ENCODE peak calls at places on chromosomes 12 and 14, in nine cellular contexts. One of them, this sample, is unnamed.

GRCh38 chr12:90076851-90077319 is 368.2 kb upstream of the ATP2B1 start:
- DNase-seq in mesothelial cell of epicardium: no peak
- DNase-seq in endothelial cell: no peak
- DNase-seq in small intestine: no peak
- DNase-seq in A673: no peak
- DNase-seq in ELF-1: no peak
- DNase-seq in MCF 10A: no peak
- DNase-seq in SW480: no peak
- DNase-seq in GM06990: no peak
- DNase-seq in this sample: peak

GRCh38 chr12:51056242-51056641 is 8.1 kb downstream of the LETMD1 start:
- DNase-seq in mesothelial cell of epicardium: no peak
- DNase-seq in endothelial cell: no peak
- DNase-seq in small intestine: no peak
- DNase-seq in A673: no peak
- DNase-seq in ELF-1: no peak
- DNase-seq in MCF 10A: peak
- DNase-seq in SW480: no peak
- DNase-seq in GM06990: no peak
- DNase-seq in this sample: no peak

GRCh38 chr14:60250318-60251035 is 1.5 kb downstream of the PPM1A start:
- DNase-seq in mesothelial cell of epicardium: no peak
- DNase-seq in endothelial cell: peak
- DNase-seq in small intestine: peak
- DNase-seq in A673: peak
- DNase-seq in ELF-1: peak
- DNase-seq in MCF 10A: peak
- DNase-seq in SW480: peak
- DNase-seq in GM06990: no peak
- DNase-seq in this sample: no peak

GRCh38 chr12:95218164-95218851 is 701 bp downstream of the VEZT start:
- DNase-seq in mesothelial cell of epicardium: no peak
- DNase-seq in endothelial cell: no peak
- DNase-seq in small intestine: no peak
- DNase-seq in A673: peak
- DNase-seq in ELF-1: no peak
- DNase-seq in MCF 10A: no peak
- DNase-seq in SW480: peak
- DNase-seq in GM06990: peak
- DNase-seq in this sample: peak

GRCh38 chr14:89428163-89428523 is 11.1 kb upstream of the FOXN3 start:
- DNase-seq in mesothelial cell of epicardium: no peak
- DNase-seq in endothelial cell: no peak
- DNase-seq in small intestine: no peak
- DNase-seq in A673: no peak
- DNase-seq in ELF-1: no peak
- DNase-seq in MCF 10A: no peak
- DNase-seq in SW480: no peak
- DNase-seq in GM06990: no peak
- DNase-seq in this sample: no peak

GRCh38 chr14:55539975-55540374 is 40.0 kb upstream of the KTN1 start:
- DNase-seq in mesothelial cell of epicardium: no peak
- DNase-seq in endothelial cell: no peak
- DNase-seq in small intestine: no peak
- DNase-seq in A673: no peak
- DNase-seq in ELF-1: no peak
- DNase-seq in MCF 10A: no peak
- DNase-seq in SW480: no peak
- DNase-seq in GM06990: no peak
- DNase-seq in this sample: no peak

GRCh38 chr12:76763746-76764675 is at the start of gene ZDHHC17:
- DNase-seq in mesothelial cell of epicardium: peak
- DNase-seq in endothelial cell: peak
- DNase-seq in small intestine: peak
- DNase-seq in A673: peak
- DNase-seq in ELF-1: peak
- DNase-seq in MCF 10A: peak
- DNase-seq in SW480: peak
- DNase-seq in GM06990: peak
- DNase-seq in this sample: peak

GRCh38 chr12:9064815-9065606 is 50.7 kb downstream of the A2M start:
- DNase-seq in mesothelial cell of epicardium: peak
- DNase-seq in endothelial cell: peak
- DNase-seq in small intestine: peak
- DNase-seq in A673: no peak
- DNase-seq in ELF-1: peak
- DNase-seq in MCF 10A: peak
- DNase-seq in SW480: peak
- DNase-seq in GM06990: no peak
- DNase-seq in this sample: no peak

GRCh38 chr14:33432407-33433023 is 493.8 kb downstream of the NPAS3 start:
- DNase-seq in mesothelial cell of epicardium: no peak
- DNase-seq in endothelial cell: peak
- DNase-seq in small intestine: peak
- DNase-seq in A673: peak
- DNase-seq in ELF-1: no peak
- DNase-seq in MCF 10A: peak
- DNase-seq in SW480: peak
- DNase-seq in GM06990: no peak
- DNase-seq in this sample: no peak

GRCh38 chr12:102776041-102776440 is 141.0 kb downstream of the PAH start:
- DNase-seq in mesothelial cell of epicardium: no peak
- DNase-seq in endothelial cell: no peak
- DNase-seq in small intestine: no peak
- DNase-seq in A673: no peak
- DNase-seq in ELF-1: no peak
- DNase-seq in MCF 10A: no peak
- DNase-seq in SW480: no peak
- DNase-seq in GM06990: no peak
- DNase-seq in this sample: no peak

GRCh38 chr12:93918262-93918661 is 230.1 kb upstream of the PLXNC1 start:
- DNase-seq in mesothelial cell of epicardium: no peak
- DNase-seq in endothelial cell: no peak
- DNase-seq in small intestine: no peak
- DNase-seq in A673: no peak
- DNase-seq in ELF-1: no peak
- DNase-seq in MCF 10A: no peak
- DNase-seq in SW480: no peak
- DNase-seq in GM06990: no peak
- DNase-seq in this sample: no peak

GRCh38 chr14:64569108-64570045 is 19.6 kb downstream of the PPP1R36 start:
- DNase-seq in mesothelial cell of epicardium: no peak
- DNase-seq in endothelial cell: no peak
- DNase-seq in small intestine: no peak
- DNase-seq in A673: no peak
- DNase-seq in ELF-1: peak
- DNase-seq in MCF 10A: peak
- DNase-seq in SW480: peak
- DNase-seq in GM06990: no peak
- DNase-seq in this sample: no peak

GRCh38 chr14:91910201-91910600 is 37.3 kb downstream of the FBLN5 start:
- DNase-seq in mesothelial cell of epicardium: no peak
- DNase-seq in endothelial cell: no peak
- DNase-seq in small intestine: no peak
- DNase-seq in A673: no peak
- DNase-seq in ELF-1: no peak
- DNase-seq in MCF 10A: no peak
- DNase-seq in SW480: no peak
- DNase-seq in GM06990: no peak
- DNase-seq in this sample: no peak

GRCh38 chr14:65349100-65349499 is 63.4 kb upstream of the FUT8 start:
- DNase-seq in mesothelial cell of epicardium: no peak
- DNase-seq in endothelial cell: no peak
- DNase-seq in small intestine: no peak
- DNase-seq in A673: no peak
- DNase-seq in ELF-1: no peak
- DNase-seq in MCF 10A: peak
- DNase-seq in SW480: no peak
- DNase-seq in GM06990: no peak
- DNase-seq in this sample: no peak

GRCh38 chr12:54282949-54283593 is 2.5 kb downstream of the HNRNPA1 start:
- DNase-seq in mesothelial cell of epicardium: no peak
- DNase-seq in endothelial cell: no peak
- DNase-seq in small intestine: no peak
- DNase-seq in A673: no peak
- DNase-seq in ELF-1: no peak
- DNase-seq in MCF 10A: no peak
- DNase-seq in SW480: no peak
- DNase-seq in GM06990: no peak
- DNase-seq in this sample: no peak

GRCh38 chr12:49587174-49587908 is 18.1 kb downstream of the FAM186B start:
- DNase-seq in mesothelial cell of epicardium: no peak
- DNase-seq in endothelial cell: no peak
- DNase-seq in small intestine: no peak
- DNase-seq in A673: no peak
- DNase-seq in ELF-1: no peak
- DNase-seq in MCF 10A: no peak
- DNase-seq in SW480: no peak
- DNase-seq in GM06990: no peak
- DNase-seq in this sample: no peak

GRCh38 chr12:14795028-14795448 is 8.2 kb downstream of the WBP11 start:
- DNase-seq in mesothelial cell of epicardium: no peak
- DNase-seq in endothelial cell: no peak
- DNase-seq in small intestine: no peak
- DNase-seq in A673: no peak
- DNase-seq in ELF-1: no peak
- DNase-seq in MCF 10A: no peak
- DNase-seq in SW480: no peak
- DNase-seq in GM06990: no peak
- DNase-seq in this sample: no peak

GRCh38 chr12:105580841-105581352 is 250.4 kb downstream of the C12orf75 start:
- DNase-seq in mesothelial cell of epicardium: no peak
- DNase-seq in endothelial cell: no peak
- DNase-seq in small intestine: peak
- DNase-seq in A673: peak
- DNase-seq in ELF-1: peak
- DNase-seq in MCF 10A: peak
- DNase-seq in SW480: no peak
- DNase-seq in GM06990: no peak
- DNase-seq in this sample: no peak

GRCh38 chr12:122747224-122748175 is 5.1 kb upstream of the DENR start:
- DNase-seq in mesothelial cell of epicardium: no peak
- DNase-seq in endothelial cell: no peak
- DNase-seq in small intestine: no peak
- DNase-seq in A673: no peak
- DNase-seq in ELF-1: no peak
- DNase-seq in MCF 10A: no peak
- DNase-seq in SW480: no peak
- DNase-seq in GM06990: no peak
- DNase-seq in this sample: no peak